ENCODE peak calls at places on chromosomes 11 and 22, in four cellular contexts. C is A549, B is K562, G is HepG2. Y is an unnamed sample.
A peak's percentile ranks its signal among the peaks of the same experiment; 100 is the strongest.

GRCh38 chr22:48238966-48239365 is 1476.5 kb downstream of the TBC1D22A start:
- DNase-seq in G (no peak), B (no peak), C (no peak), Y (no peak)

GRCh38 chr11:95659088-95659487 is 130.5 kb downstream of the FAM76B start:
- DNase-seq in G (no peak), C (no peak), B (no peak), Y (no peak)

GRCh38 chr22:48118654-48119053 is 1356.2 kb downstream of the TBC1D22A start:
- DNase-seq in C (no peak), G (no peak), B (no peak), Y (no peak)

GRCh38 chr11:95793111-95793510 is 2.8 kb downstream of the CEP57 start:
- DNase-seq in G (no peak), B (no peak), C (no peak), Y (no peak)

GRCh38 chr11:35944503-35945136 is 758 bp downstream of the LDLRAD3 start:
- DNase-seq in B (no peak), C (no peak), G (no peak), Y (no peak)

GRCh38 chr11:93524173-93524536 is 19.0 kb downstream of the SMCO4 start:
- DNase-seq in G (no peak), C (no peak), B (no peak), Y (no peak)

GRCh38 chr11:6259638-6260019 is at the start of gene CCKBR:
- DNase-seq in B (no peak), G (no peak), C (no peak), Y (no peak)

GRCh38 chr11:1920128-1920908 is 815 bp downstream of the TNNT3 start:
- DNase-seq in C (no peak), G (no peak), B (no peak), Y (no peak)

GRCh38 chr11:131430466-131431176 is 60.2 kb downstream of the NTM start:
- DNase-seq in C (no peak), B (no peak), G (no peak), Y (no peak)

GRCh38 chr11:65944767-65945166 is 513 bp upstream of the TSGA10IP start:
- DNase-seq in G (no peak), B (no peak), C (no peak), Y (no peak)

GRCh38 chr22:39920134-39920743 is 19.4 kb downstream of the GRAP2 start:
- DNase-seq in G (no peak), B (peak; percentile 65), C (no peak), Y (no peak)
- TF ChIP-seq POLR2AphosphoS2 in G (no peak), B (no peak), C (no peak), Y (no peak)

DNA sequence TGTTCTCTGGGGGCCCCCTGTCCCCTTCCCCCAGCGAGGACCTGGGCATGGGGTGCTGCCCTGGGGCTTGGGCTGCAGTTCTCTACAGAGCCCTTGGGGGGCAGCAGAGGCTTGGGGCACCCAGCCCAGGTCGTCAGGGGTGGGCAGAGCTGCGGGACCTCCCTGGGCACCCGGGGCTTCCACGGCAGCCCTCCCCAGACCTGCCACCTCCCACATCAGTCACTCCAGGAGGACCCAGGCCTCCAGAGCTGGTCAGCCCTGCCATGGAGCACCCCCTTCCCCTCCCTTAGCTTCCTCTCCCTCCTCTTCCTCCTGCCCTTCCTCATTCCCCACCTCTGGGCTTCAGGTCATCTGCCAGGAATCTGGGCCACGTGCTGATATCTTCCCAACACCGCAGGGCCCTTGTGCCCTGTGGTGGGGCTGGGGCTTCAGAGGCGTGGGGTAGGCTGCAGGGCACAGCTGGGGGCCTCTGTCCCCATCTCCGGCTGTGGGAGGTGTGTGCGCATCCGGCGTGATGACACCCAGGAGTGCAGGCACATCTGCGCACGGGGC is 5.8 kb downstream of the TSPAN4 start:
- DNase-seq in B (peak; percentile 71), G (no peak), C (no peak), Y (no peak)
- TF ChIP-seq POLR2AphosphoS2 in B (no peak), G (no peak), C (no peak), Y (no peak)

DNA sequence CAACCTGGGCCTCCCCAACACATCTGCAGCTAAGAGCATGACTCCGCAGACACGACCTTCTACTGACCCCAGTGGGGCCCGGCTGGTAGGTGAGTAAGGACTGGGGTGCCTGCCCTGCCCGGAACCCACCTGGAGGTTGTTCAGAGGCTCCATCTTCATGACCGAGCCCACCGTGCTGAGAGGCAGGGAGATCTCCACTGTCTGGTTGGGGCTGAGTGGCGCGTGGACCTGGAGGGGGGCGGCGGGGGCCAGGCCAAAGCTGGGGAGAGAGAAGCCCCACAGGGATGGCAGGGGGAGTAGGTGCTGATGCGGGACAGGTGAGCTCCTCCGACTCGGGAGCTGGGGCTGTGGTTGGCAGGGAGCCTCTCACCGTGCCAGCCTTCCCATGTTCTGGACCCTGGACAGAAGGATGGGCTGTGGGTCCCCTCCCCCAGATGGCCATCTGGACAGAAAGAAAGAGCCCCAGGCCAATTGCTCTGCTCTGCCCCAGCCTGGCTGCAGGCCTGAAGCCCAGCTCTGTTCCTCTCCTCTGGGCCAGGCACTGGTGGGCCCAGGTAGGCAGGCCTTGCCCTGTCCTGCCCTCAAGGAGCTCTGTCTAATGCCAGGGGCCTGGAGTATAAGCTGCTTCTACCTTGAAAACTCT is 16.3 kb upstream of the RASL10A start:
- DNase-seq in G (no peak), C (no peak), B (no peak), Y (no peak)
- TF ChIP-seq POLR2AphosphoS2 in G (no peak), C (no peak), B (no peak), Y (no peak)

GRCh38 chr11:40388097-40388818 is 1071.2 kb downstream of the LRRC4C start:
- DNase-seq in C (no peak), G (no peak), B (no peak), Y (no peak)
- TF ChIP-seq POLR2AphosphoS2 in C (no peak), G (no peak), B (no peak), Y (no peak)

Y was measured in GM12878.